ENCODE peak calls at places on chromosomes 4 and X, in four cellular contexts. X is CD4-positive, CD25-positive, alpha-beta regulatory T cell; T is fibroblast of lung; I is naive thymus-derived CD4-positive, alpha-beta T cell. A is an unnamed sample.

GRCh38 chrX:38382663-38383062 is 30.3 kb downstream of the OTC start:
- DNase-seq in X (no peak), T (no peak), I (no peak), A (no peak)

GRCh38 chrX:152725409-152725808 is 8.1 kb downstream of the CSAG1 start:
- DNase-seq in T (no peak), I (no peak), X (no peak), A (no peak)

GRCh38 chr4:83282049-83282535 is 2.5 kb downstream of the COQ2 start:
- DNase-seq in I (peak; percentile 47), T (peak; percentile 39), X (peak; percentile 42), A (no peak)

GRCh38 chrX:16839852-16840460 is 30.2 kb downstream of the RBBP7 start:
- DNase-seq in I (no peak), X (no peak), T (peak; percentile 87), A (no peak)

GRCh38 chrX:18252644-18253359 is 32.1 kb upstream of the BEND2 start:
- DNase-seq in X (no peak), I (no peak), T (no peak), A (no peak)

GRCh38 chrX:110281377-110281776 is 36.5 kb downstream of the AMMECR1 start:
- DNase-seq in I (no peak), T (no peak), X (no peak), A (no peak)

GRCh38 chr4:57053508-57053907 is 56.7 kb downstream of the IGFBP7 start:
- DNase-seq in X (no peak), I (no peak), T (peak; percentile 96), A (no peak)

GRCh38 chr4:3342182-3342854 is 49.5 kb downstream of the RGS12 start:
- DNase-seq in I (no peak), X (no peak), T (peak; percentile 79), A (no peak)

GRCh38 chr4:66688674-66689073 is 856.6 kb downstream of the CENPC start:
- DNase-seq in T (peak; percentile 53), X (no peak), I (no peak), A (no peak)

GRCh38 chr4:156374894-156375293 is 421.2 kb upstream of the CTSO start:
- DNase-seq in I (no peak), X (no peak), T (no peak), A (no peak)

GRCh38 chr4:16685536-16685935 is 212.9 kb downstream of the LDB2 start:
- DNase-seq in T (peak; percentile 83), X (no peak), I (no peak), A (no peak)

GRCh38 chr4:16687011-16687410 is 211.4 kb downstream of the LDB2 start:
- DNase-seq in I (no peak), T (no peak), X (no peak), A (no peak)

GRCh38 chr4:16686195-16686594 is 212.2 kb downstream of the LDB2 start:
- DNase-seq in X (no peak), T (peak; percentile 98), I (no peak), A (no peak)

GRCh38 chr4:16684083-16684482 is 214.4 kb downstream of the LDB2 start:
- DNase-seq in X (no peak), T (peak; percentile 68), I (no peak), A (no peak)

DNA sequence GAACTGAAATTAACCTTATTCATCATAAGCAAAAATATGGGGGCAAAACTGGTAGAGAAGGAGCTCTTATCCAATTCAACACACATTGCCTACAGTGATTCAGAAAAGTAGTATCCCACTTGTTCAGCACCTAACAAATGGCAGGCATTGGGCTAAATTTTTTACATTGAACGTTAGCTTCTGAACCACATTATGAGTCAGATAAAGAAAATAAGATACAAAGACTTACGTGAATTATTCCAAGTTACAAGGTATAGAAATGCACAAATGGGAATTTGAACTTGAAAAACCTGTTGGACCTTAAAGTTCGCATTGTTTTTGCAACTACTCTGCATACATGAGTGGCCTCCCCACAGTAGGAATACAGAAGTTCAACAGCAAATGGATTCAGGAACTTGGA is 210.6 kb downstream of the LDB2 start:
- DNase-seq in T (peak; percentile 76), I (no peak), X (no peak), A (no peak)
- H3K4me1 ChIP-seq in T (peaks cover 18% of the 10 kb centered on the region), I (no peaks in the 10 kb centered on the region), X (no peaks in the 10 kb centered on the region), A (no peaks in the 10 kb centered on the region)

GRCh38 chrX:24493740-24494543 is 28.9 kb downstream of the PDK3 start:
- DNase-seq in X (no peak), T (no peak), I (no peak), A (no peak)
- H3K4me3 ChIP-seq in X (no peak overlapping the region), T (no peak overlapping the region), I (no peak overlapping the region), A (no peak overlapping the region)

GRCh38 chr4:107213880-107214279 is 177.8 kb upstream of the DKK2 start:
- DNase-seq in T (peak; percentile 51), I (no peak), X (no peak), A (no peak)
- H3K27ac ChIP-seq in T (no peak overlapping the region), I (no peak overlapping the region), X (no peak overlapping the region), A (no peak overlapping the region)

GRCh38 chr4:86498560-86499166 is 95.5 kb upstream of the PTPN13 start:
- DNase-seq in T (peak; percentile 70), I (no peak), X (no peak), A (no peak)
- H3K4me1 ChIP-seq in T (peaks cover 7% of the 10 kb centered on the region), I (no peaks in the 10 kb centered on the region), X (no peaks in the 10 kb centered on the region), A (peaks cover 9% of the 10 kb centered on the region)

GRCh38 chr4:138239496-138239895 is 2.7 kb downstream of the SLC7A11 start:
- DNase-seq in T (no peak), I (no peak), X (no peak), A (no peak)
- H3K4me3 ChIP-seq in T (peak overlapping the region; percentile 58), I (no peak overlapping the region), X (no peak overlapping the region), A (no peak overlapping the region)

GRCh38 chrX:74211911-74212310 is 92.1 kb upstream of the ZCCHC13 start:
- DNase-seq in I (no peak), X (no peak), T (no peak), A (no peak)
- H3K27ac ChIP-seq in I (no peak overlapping the region), X (no peak overlapping the region), T (no peak overlapping the region), A (no peak overlapping the region)

GRCh38 chr4:109614466-109614865 is 54.4 kb downstream of the MCUB start:
- DNase-seq in I (no peak), X (no peak), T (no peak), A (no peak)
- H3K4me1 ChIP-seq in I (peaks cover 6% of the 10 kb centered on the region), X (peaks cover 24% of the 10 kb centered on the region), T (no peaks in the 10 kb centered on the region), A (peaks cover 2% of the 10 kb centered on the region)